ENCODE peak calls at places on chromosomes 1 and 21, in seven cellular contexts. A is iris pigment epithelial cell; T is activated CD4-positive, alpha-beta T cell treated with anti-CD3 and anti-CD28 coated beads, Interleukin-2, amount 50 U/mL, for 1 hour; S is RWPE1; E is fibroblast of the aortic adventitia; Q is HS-5; V is NCI-H2107. N is an unnamed sample.
A peak's percentile ranks its signal among the peaks of the same experiment; 100 is the strongest.

GRCh38 chr1:48109390-48110009 is 112.3 kb upstream of the TRABD2B start:
- DNase-seq in A (peak; percentile 62), T (no peak), S (peak; percentile 29), E (peak; percentile 74), Q (peak; percentile 11), V (peak; percentile 34), N (peak; percentile 35)

GRCh38 chr1:192937128-192937527 is 122.0 kb downstream of the UCHL5 start:
- DNase-seq in A (no peak), T (no peak), S (no peak), E (no peak), Q (no peak), V (no peak), N (no peak)

GRCh38 chr1:184563308-184563707 is 176.5 kb downstream of the C1orf21 start:
- DNase-seq in A (peak; percentile 56), T (no peak), S (peak; percentile 16), E (peak; percentile 69), Q (no peak), V (no peak), N (no peak)

GRCh38 chr1:9735800-9736199 is 84.3 kb downstream of the PIK3CD start:
- DNase-seq in A (no peak), T (no peak), S (no peak), E (no peak), Q (no peak), V (no peak), N (no peak)

GRCh38 chr21:22490044-22490443 is 1491.8 kb downstream of the NCAM2 start:
- DNase-seq in A (no peak), T (no peak), S (no peak), E (no peak), Q (no peak), V (no peak), N (no peak)

GRCh38 chr1:26317612-26318337 is at the start of gene CD52:
- DNase-seq in A (no peak), T (peak; percentile 76), S (no peak), E (no peak), Q (no peak), V (no peak), N (no peak)

GRCh38 chr1:19734472-19734999 is 65.2 kb downstream of the TMCO4 start:
- DNase-seq in A (peak; percentile 36), T (no peak), S (no peak), E (peak; percentile 79), Q (no peak), V (no peak), N (no peak)

GRCh38 chr1:116218922-116219321 is 107.7 kb downstream of the MAB21L3 start:
- DNase-seq in A (no peak), T (no peak), S (no peak), E (no peak), Q (no peak), V (no peak), N (no peak)

GRCh38 chr1:12001249-12001917 is 17.9 kb upstream of the MIIP start:
- DNase-seq in A (peak; percentile 47), T (peak; percentile 43), S (no peak), E (peak; percentile 81), Q (no peak), V (no peak), N (no peak)

GRCh38 chr1:47881505-47882442 is 115.4 kb downstream of the TRABD2B start:
- DNase-seq in A (peak; percentile 28), T (no peak), S (no peak), E (no peak), Q (no peak), V (no peak), N (no peak)

GRCh38 chr1:209311770-209312169 is 271.7 kb upstream of the CAMK1G start:
- DNase-seq in A (no peak), T (no peak), S (no peak), E (no peak), Q (no peak), V (no peak), N (no peak)

GRCh38 chr1:36595921-36596320 is 113.2 kb upstream of the CSF3R start:
- DNase-seq in A (no peak), T (no peak), S (no peak), E (no peak), Q (no peak), V (no peak), N (no peak)

GRCh38 chr1:197093226-197093887 is 26.3 kb upstream of the F13B start:
- DNase-seq in A (no peak), T (no peak), S (peak; percentile 27), E (no peak), Q (no peak), V (no peak), N (no peak)

GRCh38 chr1:36492491-36492890 is 9.8 kb upstream of the CSF3R start:
- DNase-seq in A (no peak), T (no peak), S (no peak), E (no peak), Q (no peak), V (no peak), N (no peak)

GRCh38 chr1:207959141-207959825 is 48.4 kb upstream of the CD34 start:
- DNase-seq in A (peak; percentile 52), T (no peak), S (peak; percentile 22), E (peak; percentile 74), Q (no peak), V (no peak), N (no peak)